ENCODE peak calls at places on chromosomes 5 and 9, in eight cellular contexts. P is neural progenitor cell, W is NCI-H1092 treated with DMSO at 0.1 percent for 48 hours, F is G401, Z is globus pallidus, O is RKO, R is NCI-H460, G is ureter. N is an unnamed sample.

GRCh38 chr5:145473032-145473642 is 362.0 kb downstream of the PRELID2 start:
- DNase-seq in P (no peak), W (no peak), F (no peak), Z (no peak), O (no peak), R (no peak), G (no peak), N (no peak)

GRCh38 chr5:158532739-158533138 is 567.0 kb downstream of the EBF1 start:
- DNase-seq in P (no peak), W (no peak), F (no peak), Z (no peak), O (no peak), R (no peak), G (no peak), N (no peak)

GRCh38 chr5:41151562-41151961 is 61.8 kb downstream of the C6 start:
- DNase-seq in P (no peak), W (no peak), F (no peak), Z (no peak), O (no peak), R (no peak), G (no peak), N (no peak)

GRCh38 chr5:72790188-72790587 is 26.3 kb upstream of the TNPO1 start:
- DNase-seq in P (no peak), W (no peak), F (no peak), Z (no peak), O (no peak), R (no peak), G (no peak), N (no peak)

GRCh38 chr5:121954086-121954485 is 7.7 kb upstream of the SRFBP1 start:
- DNase-seq in P (no peak), W (no peak), F (no peak), Z (no peak), O (no peak), R (no peak), G (no peak), N (no peak)

GRCh38 chr5:165894916-165895315 is 2389.5 kb downstream of the MAT2B start:
- DNase-seq in P (no peak), W (no peak), F (no peak), Z (no peak), O (no peak), R (no peak), G (no peak), N (no peak)

GRCh38 chr5:37839441-37840035 is 303 bp downstream of the GDNF start:
- DNase-seq in P (peak; percentile 73), W (peak; percentile 36), F (peak; percentile 54), Z (peak; percentile 55), O (no peak), R (no peak), G (no peak), N (no peak)

GRCh38 chr5:7745882-7746735 is 104.8 kb downstream of the CFAP90 start:
- DNase-seq in P (peak; percentile 88), W (peak; percentile 55), F (peak; percentile 66), Z (peak; percentile 60), O (peak; percentile 60), R (peak; percentile 58), G (peak; percentile 82), N (peak; percentile 22)

GRCh38 chr9:4048441-4048840 is 251.4 kb downstream of the GLIS3 start:
- DNase-seq in P (peak; percentile 50), W (peak; percentile 6), F (peak; percentile 23), Z (peak; percentile 43), O (peak; percentile 24), R (no peak), G (no peak), N (no peak)

GRCh38 chr5:181044662-181045305 is 4.7 kb downstream of the BTNL9 start:
- DNase-seq in P (no peak), W (no peak), F (no peak), Z (no peak), O (no peak), R (no peak), G (peak; percentile 51), N (no peak)

GRCh38 chr5:142013734-142014495 is 1.1 kb upstream of the GNPDA1 start:
- DNase-seq in P (no peak), W (no peak), F (peak; percentile 68), Z (peak; percentile 37), O (peak; percentile 93), R (no peak), G (no peak), N (no peak)

GRCh38 chr9:117247271-117247670 is 167.6 kb downstream of the ASTN2 start:
- DNase-seq in P (peak; percentile 45), W (peak; percentile 51), F (peak; percentile 73), Z (peak; percentile 70), O (peak; percentile 52), R (peak; percentile 8), G (no peak), N (no peak)

GRCh38 chr5:25295067-25295466 is 650.3 kb upstream of the CDH10 start:
- DNase-seq in P (no peak), W (no peak), F (no peak), Z (no peak), O (no peak), R (peak; percentile 16), G (no peak), N (no peak)

GRCh38 chr5:61330341-61330878 is 1.6 kb upstream of the ZSWIM6 start:
- DNase-seq in P (peak; percentile 77), W (peak; percentile 78), F (peak; percentile 77), Z (no peak), O (peak; percentile 64), R (peak; percentile 46), G (no peak), N (no peak)

GRCh38 chr9:68705636-68706578 is 867 bp downstream of the PIP5K1B start:
- DNase-seq in P (peak; percentile 31), W (no peak), F (peak; percentile 45), Z (no peak), O (peak; percentile 2), R (peak; percentile 11), G (peak; percentile 46), N (no peak)

GRCh38 chr9:132776891-132777290 is 101.2 kb downstream of the AK8 start:
- DNase-seq in P (no peak), W (no peak), F (no peak), Z (no peak), O (no peak), R (no peak), G (no peak), N (no peak)